ENCODE peak calls at places on chromosomes 12 and 14, in five cellular contexts. F, T, H, K and I are unnamed samples.

GRCh38 chr14:60222820-60223219 is 26.2 kb upstream of the PPM1A start:
- DNase-seq in H (no peak), T (peak), K (no peak), F (no peak), I (no peak)

GRCh38 chr12:54370218-54370730 is 6.0 kb upstream of the GPR84 start:
- DNase-seq in F (no peak), H (no peak), K (peak), T (peak), I (no peak)

GRCh38 chr12:124863409-124864325 is at the start of gene SCARB1:
- DNase-seq in H (peak), T (peak), F (peak), K (peak), I (peak)

GRCh38 chr14:100531152-100531551 is 56.1 kb downstream of the BEGAIN start:
- DNase-seq in K (no peak), F (no peak), H (no peak), T (no peak), I (peak)

GRCh38 chr14:53670701-53671100 is 285.9 kb downstream of the BMP4 start:
- DNase-seq in F (no peak), K (peak), H (no peak), T (no peak), I (no peak)

GRCh38 chr12:6608592-6609311 is 1.6 kb upstream of the CHD4 start:
- DNase-seq in K (no peak), F (no peak), T (peak), H (no peak), I (no peak)

GRCh38 chr12:88468546-88468945 is 111.7 kb downstream of the KITLG start:
- DNase-seq in F (no peak), H (no peak), K (no peak), T (no peak), I (no peak)

GRCh38 chr12:79706156-79706555 is 15.4 kb upstream of the PAWR start:
- DNase-seq in F (no peak), H (no peak), T (no peak), K (no peak), I (no peak)

GRCh38 chr12:68237068-68237467 is 11.5 kb upstream of the IL26 start:
- DNase-seq in H (peak), T (no peak), K (no peak), F (no peak), I (no peak)

GRCh38 chr12:75322464-75322863 is 7.7 kb downstream of the CAPS2 start:
- DNase-seq in F (no peak), T (no peak), K (no peak), H (no peak), I (no peak)

GRCh38 chr12:65902504-65902903 is 78.2 kb downstream of the HMGA2 start:
- DNase-seq in F (no peak), H (peak), T (no peak), K (no peak), I (no peak)

GRCh38 chr12:125412506-125412905 is 347.3 kb downstream of the AACS start:
- DNase-seq in K (no peak), F (no peak), T (no peak), H (no peak), I (no peak)

GRCh38 chr14:73027984-73028383 is 1.1 kb upstream of the ZFYVE1 start:
- DNase-seq in K (no peak), H (no peak), T (no peak), F (no peak), I (no peak)

GRCh38 chr12:18696971-18697602 is 40.7 kb downstream of the PLCZ1 start:
- DNase-seq in T (no peak), K (no peak), H (no peak), F (no peak), I (no peak)

GRCh38 chr14:28763914-28764848 is 2.4 kb upstream of the FOXG1 start:
- DNase-seq in H (no peak), K (no peak), T (no peak), F (no peak), I (no peak)

GRCh38 chr12:17108877-17109520 is 503.0 kb upstream of the LMO3 start:
- DNase-seq in T (no peak), K (no peak), H (peak), F (no peak), I (no peak)

GRCh38 chr12:2335109-2335508 is 282.3 kb downstream of the CACNA1C start:
- DNase-seq in K (no peak), F (no peak), H (peak), T (no peak), I (no peak)

GRCh38 chr14:22118894-22119477 is 445.4 kb upstream of the OR4E1 start:
- DNase-seq in F (no peak), H (no peak), T (no peak), K (no peak), I (no peak)

GRCh38 chr12:58310828-58311273 is 369.5 kb downstream of the ATP23 start:
- DNase-seq in T (no peak), F (no peak), K (peak), H (no peak), I (no peak)

GRCh38 chr14:104557766-104558165 is 21.8 kb upstream of the C14orf180 start:
- DNase-seq in F (no peak), K (no peak), H (no peak), T (no peak), I (no peak)